ENCODE peak calls at places on chromosomes 12 and 14, in six cellular contexts. E is left cardiac atrium; Q is NB4; W is stimulated activated CD4-positive, alpha-beta T cell treated with anti-CD3 and anti-CD28 coated beads, Interleukin-12 subunit alpha, Interleukin-12 subunit beta, amount 100 ng/mL, for 24 hours; N is COR-L47; X is stomach. Z is an unnamed sample.

GRCh38 chr12:91967590-91967989 is 178.1 kb downstream of the BTG1 start:
- DNase-seq in E (no peak), W (no peak), Q (no peak), N (no peak), X (no peak), Z (no peak)

GRCh38 chr14:99175331-99176155 is 96.5 kb downstream of the BCL11B start:
- DNase-seq in N (no peak), Q (no peak), X (peak), E (no peak), W (no peak), Z (no peak)

GRCh38 chr12:39618701-39619100 is 902 bp downstream of the ABCD2 start:
- DNase-seq in N (no peak), W (no peak), Q (no peak), E (no peak), X (no peak), Z (no peak)

GRCh38 chr12:53676715-53677611 is 1.1 kb upstream of the ATP5MC2 start:
- DNase-seq in W (no peak), X (peak), N (no peak), E (peak), Q (no peak), Z (no peak)

GRCh38 chr12:9115731-9116689 is at the start of gene A2M:
- DNase-seq in W (no peak), E (no peak), N (no peak), X (no peak), Q (no peak), Z (no peak)

GRCh38 chr14:101561145-101561896 is at the start of gene DIO3:
- DNase-seq in E (no peak), X (no peak), W (no peak), N (no peak), Q (no peak), Z (no peak)

GRCh38 chr12:69442894-69443293 is 27.3 kb upstream of the FRS2 start:
- DNase-seq in N (no peak), Q (no peak), X (no peak), W (no peak), E (no peak), Z (no peak)

GRCh38 chr14:96086574-96087077 is 47.5 kb downstream of the C14orf132 start:
- DNase-seq in W (no peak), E (no peak), X (no peak), N (no peak), Q (no peak), Z (no peak)

GRCh38 chr14:82432531-82432930 is 898.9 kb upstream of the SEL1L start:
- DNase-seq in E (no peak), Q (no peak), X (no peak), W (no peak), N (no peak), Z (no peak)

GRCh38 chr14:95609398-95609990 is 74.6 kb downstream of the GLRX5 start:
- DNase-seq in N (peak), X (peak), Q (peak), E (peak), W (no peak), Z (no peak)

Z was measured in ureter.